ENCODE peak calls at places on chromosomes 4 and X, in five cellular contexts. U, T, Z, E and Y are unnamed samples.

GRCh38 chrX:53288173-53288572 is 6.8 kb upstream of the IQSEC2 start:
- DNase-seq in U (no peak), T (peak), Z (no peak), E (no peak), Y (no peak)

GRCh38 chr4:124529131-124529530 is 183.4 kb downstream of the ANKRD50 start:
- DNase-seq in U (no peak), T (peak), Z (no peak), E (no peak), Y (no peak)

GRCh38 chr4:107913283-107913899 is 18.0 kb upstream of the CYP2U1 start:
- DNase-seq in U (peak), T (peak), Z (peak), E (peak), Y (no peak)

GRCh38 chr4:41889328-41889727 is 45.9 kb upstream of the TMEM33 start:
- DNase-seq in U (no peak), T (no peak), Z (no peak), E (no peak), Y (no peak)

GRCh38 chrX:22527302-22527701 is 254.6 kb downstream of the CBLL2 start:
- DNase-seq in U (no peak), T (no peak), Z (no peak), E (no peak), Y (no peak)

GRCh38 chr4:83618431-83618830 is 82.5 kb downstream of the GPAT3 start:
- DNase-seq in U (peak), T (peak), Z (peak), E (peak), Y (peak)

GRCh38 chrX:43707812-43708548 is 51.9 kb downstream of the MAOA start:
- DNase-seq in U (no peak), T (peak), Z (no peak), E (no peak), Y (no peak)

GRCh38 chr4:78556655-78557054 is 5.1 kb downstream of the ANXA3 start:
- DNase-seq in U (no peak), T (no peak), Z (peak), E (no peak), Y (no peak)

GRCh38 chrX:12065251-12065650 is 73.0 kb upstream of the FRMPD4 start:
- DNase-seq in U (peak), T (peak), Z (peak), E (no peak), Y (no peak)

GRCh38 chrX:110671068-110671803 is 124.4 kb downstream of the CHRDL1 start:
- DNase-seq in U (no peak), T (peak), Z (peak), E (no peak), Y (no peak)

GRCh38 chr4:40621592-40622512 is 7.8 kb downstream of the RBM47 start:
- DNase-seq in U (peak), T (peak), Z (peak), E (peak), Y (peak)

GRCh38 chr4:65737672-65738071 is 67.4 kb upstream of the EPHA5 start:
- DNase-seq in U (no peak), T (no peak), Z (no peak), E (no peak), Y (no peak)

GRCh38 chr4:152041304-152041703 is 280.5 kb upstream of the GATB start:
- DNase-seq in U (no peak), T (no peak), Z (no peak), E (no peak), Y (no peak)

GRCh38 chr4:155207534-155208257 is 740 bp upstream of the NPY2R start:
- DNase-seq in U (no peak), T (no peak), Z (peak), E (no peak), Y (peak)

GRCh38 chrX:25049347-25049746 is 33.6 kb upstream of the ARX start:
- DNase-seq in U (no peak), T (peak), Z (peak), E (no peak), Y (no peak)

GRCh38 chr4:122639181-122639580 is 18.3 kb upstream of the IL21 start:
- DNase-seq in U (no peak), T (no peak), Z (peak), E (no peak), Y (no peak)

DNA sequence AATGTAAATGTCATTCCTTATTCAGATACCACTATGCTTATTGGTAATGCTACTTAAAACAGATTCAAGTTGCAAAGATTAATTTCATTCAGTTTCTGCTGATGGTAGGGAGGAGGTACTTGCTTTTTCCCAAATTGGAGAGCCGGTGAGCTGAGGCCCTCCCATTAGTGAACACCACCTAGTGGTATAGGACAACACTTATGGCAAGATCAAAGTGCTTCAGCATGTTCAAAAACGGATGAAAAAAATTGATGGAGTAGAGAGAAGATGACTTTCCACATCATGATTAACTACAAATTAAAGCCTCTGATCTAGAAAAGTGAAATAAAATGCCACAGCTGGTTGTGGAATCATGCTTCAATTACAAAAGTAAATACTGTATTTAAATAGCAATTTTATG is 112.9 kb downstream of the MBNL3 start:
- DNase-seq in U (no peak), T (peak), Z (no peak), E (no peak), Y (no peak)
- TF ChIP-seq CTCF in U (peak), T (peak), Z (peak), E (peak), Y (peak)

GRCh38 chr4:185719493-185719843 is 92.5 kb downstream of the SORBS2 start:
- DNase-seq in U (no peak), T (no peak), Z (no peak), E (no peak), Y (no peak)

GRCh38 chr4:185721190-185721948 is 90.6 kb downstream of the SORBS2 start:
- DNase-seq in U (no peak), T (peak), Z (no peak), E (peak), Y (no peak)

GRCh38 chr4:185726931-185727330 is 85.1 kb downstream of the SORBS2 start:
- DNase-seq in U (no peak), T (peak), Z (no peak), E (no peak), Y (no peak)

GRCh38 chr4:185721949-185722316 is 90.1 kb downstream of the SORBS2 start:
- DNase-seq in U (no peak), T (peak), Z (no peak), E (peak), Y (no peak)

GRCh38 chr4:185723619-185724150 is 88.3 kb downstream of the SORBS2 start:
- DNase-seq in U (no peak), T (no peak), Z (no peak), E (no peak), Y (no peak)
- H2AFZ ChIP-seq in U (no peak), T (no peak), Z (no peak), E (no peak), Y (no peak)

DNA sequence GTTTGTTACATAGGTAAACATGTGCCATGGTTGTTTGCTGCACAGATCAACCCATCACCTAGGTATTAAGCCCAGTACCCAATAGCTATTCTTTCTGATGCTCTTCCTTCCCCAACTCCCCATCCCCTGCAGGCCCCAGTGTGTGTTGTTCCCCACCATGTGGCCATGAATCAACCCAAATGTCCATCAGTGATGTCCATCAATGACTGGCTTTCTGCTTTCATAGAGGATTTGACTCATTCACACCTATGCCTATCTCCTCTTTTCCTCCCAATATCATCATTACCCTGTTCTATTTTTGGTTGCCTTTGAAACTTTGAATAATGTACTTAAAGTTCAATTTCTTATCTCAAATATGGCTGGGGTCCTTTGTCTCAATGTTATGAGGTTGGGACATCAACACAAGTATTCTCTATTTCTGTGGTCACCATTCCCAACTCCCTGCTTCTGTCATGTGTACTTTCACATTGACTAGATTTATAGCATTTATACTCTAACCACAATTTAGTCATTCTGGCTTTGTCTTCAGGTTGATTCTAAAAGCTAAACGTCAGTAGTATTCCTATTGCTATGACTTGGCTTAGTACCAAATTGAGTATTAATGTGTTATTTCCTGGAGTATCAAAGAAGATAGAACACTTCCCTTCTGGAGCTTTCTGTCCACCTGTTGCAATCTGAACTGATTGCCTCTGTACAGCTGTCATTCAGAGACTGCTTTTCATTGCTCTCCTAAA is 107.2 kb downstream of the TAB3 start:
- DNase-seq in U (no peak), T (no peak), Z (peak), E (no peak), Y (peak)
- TF ChIP-seq CTCF in U (no peak), T (no peak), Z (no peak), E (no peak), Y (no peak)

DNA sequence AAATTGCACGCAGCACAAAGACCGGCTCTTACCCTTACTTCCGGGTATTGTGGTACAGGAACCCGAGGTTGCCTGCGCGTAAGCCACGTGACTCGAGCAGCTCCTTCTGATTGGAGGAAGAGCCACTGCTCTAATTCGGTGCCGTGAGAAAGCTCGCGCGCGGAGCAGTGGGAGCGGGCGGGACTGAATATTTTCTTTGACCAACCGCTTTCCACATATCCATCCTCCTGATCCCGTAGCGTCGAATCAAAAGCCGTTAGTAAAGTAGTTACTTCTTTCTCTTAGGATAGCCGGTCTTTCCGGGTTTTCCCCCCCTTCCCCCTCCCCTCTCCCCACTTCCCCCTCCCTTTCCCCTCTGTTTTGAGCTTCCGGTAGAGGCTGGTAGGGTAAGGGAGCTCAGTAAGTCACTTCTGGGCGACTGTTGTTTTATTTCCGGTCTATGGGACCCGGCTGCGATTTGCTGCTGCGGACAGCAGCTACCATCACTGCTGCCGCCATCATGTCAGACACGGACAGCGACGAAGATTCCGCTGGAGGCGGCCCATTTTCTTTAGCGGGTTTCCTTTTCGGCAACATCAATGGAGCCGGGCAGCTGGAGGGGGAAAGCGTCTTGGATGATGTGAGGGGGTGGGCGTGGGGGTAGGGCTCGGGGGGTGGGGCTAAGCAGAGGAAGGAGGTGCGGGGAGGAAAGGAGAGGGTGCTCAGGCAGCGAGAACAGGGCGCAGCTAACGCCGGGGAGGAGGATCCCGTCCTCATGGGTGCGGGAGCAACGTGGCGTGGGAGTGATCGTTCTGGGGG is at the start of gene TAF1:
- DNase-seq in U (peak), T (peak), Z (peak), E (peak), Y (peak)
- H2AFZ ChIP-seq in U (peak), T (peak), Z (peak), E (no peak), Y (peak)

GRCh38 chr4:21192367-21192766 is 492.1 kb downstream of the PACRGL start:
- DNase-seq in U (no peak), T (no peak), Z (no peak), E (no peak), Y (no peak)
- TF ChIP-seq CTCF in U (no peak), T (no peak), Z (no peak), E (no peak), Y (no peak)

GRCh38 chr4:147354271-147354670 is 126.6 kb upstream of the EDNRA start:
- DNase-seq in U (no peak), T (no peak), Z (no peak), E (no peak), Y (no peak)

GRCh38 chr4:147351083-147351787 is 129.7 kb upstream of the EDNRA start:
- DNase-seq in U (peak), T (no peak), Z (peak), E (no peak), Y (no peak)

GRCh38 chr4:147354994-147355393 is 125.9 kb upstream of the EDNRA start:
- DNase-seq in U (peak), T (no peak), Z (no peak), E (no peak), Y (no peak)

GRCh38 chr4:147360301-147360700 is 120.6 kb upstream of the EDNRA start:
- DNase-seq in U (peak), T (peak), Z (peak), E (no peak), Y (peak)

GRCh38 chr4:147355849-147356248 is 125.0 kb upstream of the EDNRA start:
- DNase-seq in U (peak), T (peak), Z (peak), E (no peak), Y (peak)
- H2AFZ ChIP-seq in U (no peak), T (no peak), Z (no peak), E (no peak), Y (no peak)

DNA sequence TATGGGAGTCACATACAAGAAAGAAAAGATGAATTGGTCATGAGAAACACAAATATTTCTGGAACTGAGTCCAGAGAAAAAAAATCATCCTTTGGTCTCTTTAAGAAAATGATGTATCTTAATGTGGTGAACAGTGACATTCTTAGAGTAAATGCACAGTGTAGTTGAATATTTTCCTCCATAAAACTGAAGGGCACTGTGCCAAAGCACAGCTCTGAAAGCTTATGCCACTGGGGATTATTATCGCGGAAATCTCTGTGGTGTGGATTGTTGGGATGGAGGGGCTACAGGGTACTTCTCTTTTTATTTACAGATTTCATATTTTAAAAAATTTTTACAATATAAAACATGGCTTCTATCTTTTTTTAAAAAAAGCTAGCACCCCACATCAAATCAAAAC is 908.1 kb downstream of the CCSER1 start:
- DNase-seq in U (no peak), T (peak), Z (no peak), E (no peak), Y (no peak)
- TF ChIP-seq CTCF in U (no peak), T (no peak), Z (no peak), E (no peak), Y (no peak)

DNA sequence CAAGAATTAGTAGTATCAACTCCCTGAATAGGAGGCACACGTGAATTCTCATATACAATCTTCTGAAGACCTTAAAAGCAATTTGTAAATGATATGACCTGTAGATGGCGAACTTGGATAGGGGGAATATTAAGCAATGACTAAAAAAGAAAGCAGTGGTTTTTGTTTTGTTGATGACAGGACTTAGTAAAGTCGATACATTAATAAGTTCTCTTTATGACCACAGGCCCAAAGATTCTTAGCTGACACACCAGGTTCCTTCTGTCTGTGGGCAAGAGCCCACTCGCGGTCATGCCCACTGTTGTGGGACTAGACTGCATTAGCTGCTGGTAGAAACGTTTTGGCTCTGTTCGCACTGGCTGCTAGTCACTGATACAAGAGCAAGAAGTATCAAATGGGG is 30.8 kb downstream of the ALPK1 start:
- DNase-seq in U (peak), T (peak), Z (peak), E (peak), Y (peak)
- H2AFZ ChIP-seq in U (peak), T (peak), Z (peak), E (no peak), Y (peak)

DNA sequence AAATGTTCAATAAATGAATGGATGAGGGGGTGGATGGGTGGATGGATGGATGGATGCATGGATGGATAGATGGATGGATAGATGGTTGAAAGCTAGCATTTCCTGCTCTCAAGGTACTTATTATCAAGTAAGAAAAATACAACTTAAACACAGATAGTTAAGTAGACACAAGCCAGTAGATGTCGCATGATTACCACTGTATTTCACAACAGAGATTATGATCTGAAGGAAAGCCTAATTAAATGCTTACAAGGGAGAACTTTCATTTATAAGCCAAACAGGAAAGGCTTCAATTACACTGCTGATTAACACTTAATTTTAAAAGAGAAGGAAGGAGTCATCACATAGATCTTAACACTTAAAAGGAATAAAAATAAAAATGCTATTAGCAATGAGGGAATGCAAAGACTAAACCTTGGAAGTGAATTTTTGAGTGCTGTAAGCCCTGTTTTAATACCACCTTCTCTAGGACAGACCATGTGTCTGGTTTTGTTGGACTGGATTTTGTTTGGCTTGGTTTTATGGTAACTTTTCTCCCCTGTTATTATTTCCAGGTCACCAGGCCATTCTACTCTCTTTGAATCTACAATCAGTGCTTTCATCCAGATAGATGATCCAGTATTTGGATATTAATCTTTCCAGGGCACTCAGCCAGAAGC is 75.4 kb upstream of the SLC39A8 start:
- DNase-seq in U (peak), T (peak), Z (peak), E (peak), Y (no peak)
- TF ChIP-seq CTCF in U (peak), T (peak), Z (peak), E (peak), Y (peak)